ENCODE peak calls at places on chromosomes 2 and 18, in four cellular contexts. O is endodermal cell, J is A549, N is breast epithelium. M is an unnamed sample. For H3K4me1, the result is how much of the 10 kb centered on the place peaks cover.

GRCh38 chr18:58581265-58581664 is 47.6 kb downstream of the ALPK2 start:
- DNase-seq in J (peak), O (peak), N (peak), M (peak)

GRCh38 chr2:42786561-42787345 is 5.6 kb downstream of the HAAO start:
- DNase-seq in N (no peak), J (no peak), O (peak), M (no peak)

GRCh38 chr2:226578879-226579278 is 220.7 kb downstream of the IRS1 start:
- DNase-seq in O (no peak), N (no peak), J (peak), M (no peak)

GRCh38 chr2:135744761-135745314 is 3.2 kb downstream of the UBXN4 start:
- DNase-seq in O (peak), N (no peak), J (peak), M (peak)

GRCh38 chr2:127573298-127573697 is 37.8 kb downstream of the MYO7B start:
- DNase-seq in O (no peak), J (no peak), N (no peak), M (no peak)

GRCh38 chr2:129092871-129093385 is 774.3 kb upstream of the HS6ST1 start:
- DNase-seq in J (peak), N (no peak), O (no peak), M (no peak)

GRCh38 chr2:8515390-8515761 is 166.5 kb upstream of the ID2 start:
- DNase-seq in J (no peak), O (no peak), N (peak), M (no peak)

GRCh38 chr2:182522428-182522896 is 95.6 kb upstream of the PDE1A start:
- DNase-seq in J (no peak), O (no peak), N (no peak), M (no peak)

GRCh38 chr2:183868707-183869106 is 729.6 kb upstream of the ZNF804A start:
- DNase-seq in N (no peak), J (no peak), O (no peak), M (peak)

GRCh38 chr2:33018271-33018670 is 71.5 kb downstream of the LTBP1 start:
- DNase-seq in O (peak), N (no peak), J (no peak), M (no peak)

GRCh38 chr18:33844232-33844631 is 266.2 kb downstream of the ASXL3 start:
- DNase-seq in N (no peak), O (no peak), J (no peak), M (no peak)

GRCh38 chr2:59301466-59302402 is 1060.6 kb upstream of the FANCL start:
- DNase-seq in J (peak), O (peak), N (peak), M (peak)

GRCh38 chr2:55014962-55015939 is 35.0 kb downstream of the RTN4 start:
- DNase-seq in N (peak), O (peak), J (peak), M (no peak)

GRCh38 chr2:238308177-238308576 is 12.1 kb upstream of the TRAF3IP1 start:
- DNase-seq in J (no peak), N (no peak), O (peak), M (no peak)

GRCh38 chr2:238304116-238304515 is 15.7 kb upstream of the PER2 start:
- DNase-seq in N (no peak), J (no peak), O (no peak), M (no peak)

GRCh38 chr2:238305092-238305862 is 15.0 kb upstream of the TRAF3IP1 start:
- DNase-seq in O (peak), N (no peak), J (peak), M (no peak)

GRCh38 chr2:238306680-238306998 is 13.7 kb upstream of the TRAF3IP1 start:
- DNase-seq in N (no peak), J (no peak), O (no peak), M (no peak)

GRCh38 chr2:238305965-238306679 is 14.2 kb upstream of the TRAF3IP1 start:
- DNase-seq in N (no peak), J (no peak), O (no peak), M (no peak)
- H3K27ac ChIP-seq in N (no peak), J (no peak), O (no peak), M (no peak)

GRCh38 chr2:64919261-64919660 is 69.9 kb upstream of the SLC1A4 start:
- DNase-seq in O (no peak), N (no peak), J (no peak), M (no peak)
- H3K4me1 ChIP-seq in O (under half), N (under half), J (under half), M (under half)

DNA sequence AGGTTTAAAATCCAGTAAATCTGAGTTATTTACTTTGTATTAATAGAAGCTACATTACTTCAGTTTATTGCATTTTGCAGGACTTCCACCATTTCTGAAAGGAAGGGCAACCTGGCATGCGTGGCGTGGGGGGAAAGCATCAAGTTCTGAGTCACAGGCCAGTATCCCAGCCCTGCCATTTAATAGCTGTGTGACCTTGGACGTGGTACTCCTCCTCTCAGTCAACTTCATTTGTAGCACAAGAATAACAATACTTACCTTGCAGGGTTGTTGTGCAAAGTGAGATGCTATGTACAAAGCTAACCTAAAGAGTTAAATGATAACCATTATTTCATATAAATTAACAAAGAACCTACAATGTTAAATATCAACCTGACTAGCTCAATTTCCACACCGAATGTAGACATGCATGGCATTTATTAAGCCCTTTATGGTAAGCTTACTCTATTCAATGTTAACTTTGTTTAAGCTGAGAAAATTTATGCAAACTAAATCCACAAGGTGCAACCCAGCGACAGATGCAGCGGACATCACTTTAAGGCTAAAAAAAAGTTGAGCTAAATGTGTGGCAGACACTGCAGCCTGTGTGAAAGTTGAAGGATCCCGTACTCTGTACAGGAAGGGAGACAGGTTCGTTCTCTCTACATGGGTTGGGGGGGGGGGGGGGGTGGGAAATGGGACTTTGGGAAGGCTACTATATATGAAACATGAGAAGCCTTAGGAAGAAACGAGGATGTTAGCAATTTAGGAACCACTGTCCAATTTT is 17.2 kb upstream of the STPG4 start:
- DNase-seq in O (no peak), N (no peak), J (peak), M (no peak)
- H3K27ac ChIP-seq in O (no peak), N (peak), J (peak), M (no peak)

GRCh38 chr18:79406708-79407107 is 11.0 kb downstream of the NFATC1 start:
- DNase-seq in O (no peak), J (no peak), N (no peak), M (no peak)

GRCh38 chr18:79405019-79405780 is 9.5 kb downstream of the NFATC1 start:
- DNase-seq in J (no peak), N (no peak), O (no peak), M (no peak)

GRCh38 chr18:79403723-79404566 is 8.2 kb downstream of the NFATC1 start:
- DNase-seq in J (no peak), N (no peak), O (no peak), M (no peak)

GRCh38 chr18:79404567-79404910 is 8.8 kb downstream of the NFATC1 start:
- DNase-seq in O (no peak), N (no peak), J (no peak), M (no peak)

DNA sequence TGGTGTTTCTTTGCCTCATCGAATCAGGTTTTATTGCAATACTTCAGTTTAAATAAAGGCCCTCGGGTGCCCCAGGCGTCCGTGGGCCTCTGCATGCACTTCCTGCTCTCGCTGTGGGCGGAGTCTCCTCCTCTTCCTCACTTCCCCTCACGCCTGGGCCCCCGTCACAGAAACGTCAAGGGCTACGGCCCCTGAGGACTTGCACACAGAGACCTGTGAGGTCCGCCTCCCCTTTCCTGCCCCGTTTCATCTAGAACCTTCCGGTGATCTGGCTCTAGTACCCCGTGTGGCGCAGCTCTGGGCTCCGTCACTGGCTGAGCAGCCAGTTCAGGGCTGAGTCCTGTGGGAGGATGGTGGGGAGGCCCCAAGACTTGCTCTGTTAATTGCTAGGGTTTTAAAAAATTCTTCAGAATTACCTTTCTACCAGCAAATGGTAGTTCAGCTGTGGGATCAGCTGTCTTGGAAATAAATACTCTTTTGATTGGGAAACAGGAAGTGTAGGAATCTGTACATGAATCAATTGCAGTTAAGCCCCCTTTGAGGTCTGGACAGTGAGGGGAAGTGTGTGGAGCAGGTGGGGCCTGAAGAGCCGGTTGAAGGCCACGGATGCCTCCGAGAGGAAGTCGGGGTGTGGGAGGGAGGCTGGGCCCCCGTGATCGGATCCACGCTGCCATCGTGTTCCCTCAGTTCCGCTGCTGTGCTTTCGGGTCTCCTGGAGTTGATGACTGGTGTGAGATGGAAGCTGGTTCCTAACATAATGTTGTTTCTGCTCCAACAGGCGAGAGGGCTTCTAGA is 10.2 kb downstream of the NFATC1 start:
- DNase-seq in N (no peak), J (no peak), O (no peak), M (no peak)
- H3K4me1 ChIP-seq in N (under half), J (under half), O (under half), M (under half)

DNA sequence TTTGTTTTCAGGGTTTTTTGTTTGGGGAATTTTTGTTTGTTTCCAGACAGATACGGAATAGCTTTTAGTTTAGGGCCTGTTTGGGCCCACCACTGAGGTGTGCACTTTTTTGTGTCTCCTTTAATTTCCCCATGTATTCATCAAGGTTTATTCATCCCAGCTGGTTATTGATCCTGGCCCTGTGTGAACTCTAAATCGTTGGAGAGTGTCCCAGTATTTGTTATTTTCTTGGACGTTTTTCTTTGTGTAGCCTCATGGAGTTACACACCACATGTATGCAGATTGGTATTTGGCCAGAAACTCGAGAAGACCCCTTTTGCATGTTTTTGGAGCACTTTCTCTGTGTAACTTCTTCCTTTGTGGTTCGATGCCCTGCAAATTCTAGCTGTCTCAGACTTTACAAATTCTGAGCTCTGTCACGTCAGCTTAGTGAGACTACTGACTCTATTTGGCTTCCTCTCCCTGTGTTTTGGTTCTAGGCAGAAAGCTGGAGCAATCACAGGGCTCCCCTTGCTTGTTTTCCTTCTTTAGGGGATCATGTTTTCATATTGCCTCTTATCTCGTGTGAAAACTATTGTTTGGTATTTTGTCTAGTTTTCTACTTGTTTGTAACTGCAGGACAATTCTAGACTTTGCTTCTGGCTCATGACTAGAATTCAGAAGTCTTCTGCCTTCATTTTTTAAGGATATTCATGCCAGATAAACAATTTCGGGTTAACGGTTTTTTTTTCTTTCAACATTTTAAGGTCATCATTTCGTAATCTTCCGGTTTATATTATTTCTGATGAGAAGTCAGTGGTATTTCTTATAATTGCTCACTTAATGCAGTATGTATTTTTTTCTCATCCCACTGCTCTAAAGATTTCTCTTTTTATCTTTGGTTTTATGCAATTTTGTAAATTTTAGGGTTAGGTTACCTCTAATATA is 198.5 kb downstream of the MCFD2 start:
- DNase-seq in N (no peak), O (no peak), J (no peak), M (no peak)
- H3K27ac ChIP-seq in N (peak), O (no peak), J (peak), M (no peak)